ENCODE peak calls at places on chromosomes 1 and 21, in ten cellular contexts. S, M, J, F, O, L, E, R, G and K are unnamed samples.

GRCh38 chr1:9143250-9143649 is 14.3 kb upstream of the GPR157 start:
- DNase-seq in F (no peak), R (no peak), M (peak), O (no peak), G (no peak), J (no peak), E (no peak), S (no peak), L (no peak), K (no peak)

GRCh38 chr1:157200451-157200850 is 62.3 kb upstream of the ETV3 start:
- DNase-seq in J (no peak), F (no peak), M (no peak), L (no peak), S (no peak), E (no peak), O (no peak), G (no peak), R (no peak), K (no peak)

GRCh38 chr1:84721152-84721551 is 30.9 kb upstream of the SSX2IP start:
- DNase-seq in S (no peak), M (peak), O (no peak), R (no peak), L (no peak), E (no peak), J (no peak), G (no peak), F (peak), K (no peak)

GRCh38 chr1:30908446-30908885 is at the start of gene SDC3:
- DNase-seq in J (no peak), R (peak), E (no peak), G (no peak), M (no peak), O (peak), F (peak), L (no peak), S (no peak), K (no peak)

GRCh38 chr1:6048179-6048867 is 2.6 kb downstream of the KCNAB2 start:
- DNase-seq in J (no peak), F (no peak), L (no peak), S (no peak), R (no peak), E (no peak), M (no peak), G (no peak), O (no peak), K (no peak)

GRCh38 chr1:32742132-32742947 is 39.8 kb upstream of the SYNC start:
- DNase-seq in M (no peak), L (no peak), E (no peak), S (no peak), R (no peak), F (peak), O (no peak), G (no peak), J (no peak), K (peak)

GRCh38 chr1:103513720-103514119 is 11.8 kb upstream of the RNPC3 start:
- DNase-seq in M (peak), O (no peak), R (no peak), S (no peak), G (no peak), E (no peak), J (no peak), F (no peak), L (no peak), K (no peak)

GRCh38 chr1:109547412-109548320 is 749 bp upstream of the GNAI3 start:
- DNase-seq in F (peak), G (no peak), J (peak), E (no peak), M (peak), R (no peak), O (no peak), S (peak), L (peak), K (no peak)

GRCh38 chr1:65469126-65469888 is 48.8 kb downstream of the LEPR start:
- DNase-seq in F (peak), S (no peak), G (no peak), R (no peak), L (no peak), M (peak), O (no peak), J (no peak), E (no peak), K (no peak)

GRCh38 chr1:109819365-109819764 is 55.6 kb upstream of the EPS8L3 start:
- DNase-seq in F (peak), E (no peak), O (no peak), M (no peak), S (no peak), J (no peak), R (no peak), G (no peak), L (no peak), K (no peak)

GRCh38 chr1:95340056-95340455 is 106.0 kb downstream of the RWDD3 start:
- DNase-seq in M (no peak), S (no peak), O (no peak), L (no peak), F (no peak), G (no peak), E (no peak), J (no peak), R (no peak), K (no peak)

GRCh38 chr1:214552174-214552608 is 789 bp upstream of the PTPN14 start:
- DNase-seq in J (peak), F (no peak), G (peak), E (peak), L (peak), R (peak), S (peak), O (peak), M (peak), K (peak)

GRCh38 chr1:87204441-87204840 is 124.2 kb upstream of the LMO4 start:
- DNase-seq in L (no peak), G (no peak), M (no peak), F (no peak), E (no peak), R (no peak), O (no peak), J (no peak), S (no peak), K (no peak)

GRCh38 chr1:172951728-172952365 is 98.9 kb downstream of the TNFSF18 start:
- DNase-seq in F (no peak), S (no peak), E (no peak), J (no peak), O (no peak), R (no peak), M (peak), L (no peak), G (no peak), K (no peak)

GRCh38 chr1:52651904-52652303 is 18.9 kb downstream of the SHISAL2A start:
- DNase-seq in S (no peak), L (no peak), J (no peak), R (no peak), E (no peak), G (no peak), O (no peak), M (no peak), F (no peak), K (no peak)

GRCh38 chr1:190328361-190328760 is 149.3 kb downstream of the BRINP3 start:
- DNase-seq in R (no peak), S (no peak), G (no peak), J (no peak), E (peak), O (no peak), L (no peak), F (no peak), M (peak), K (no peak)

GRCh38 chr1:54716299-54717047 is 812 bp downstream of the TTC4 start:
- DNase-seq in G (no peak), R (no peak), F (no peak), O (no peak), M (peak), L (no peak), E (peak), S (no peak), J (no peak), K (no peak)

GRCh38 chr1:43835141-43836021 is 98.2 kb upstream of the ARTN start:
- DNase-seq in J (no peak), R (no peak), O (no peak), L (peak), S (no peak), E (peak), G (no peak), F (peak), M (peak), K (no peak)

GRCh38 chr1:52532732-52533327 is 20.1 kb downstream of the TUT4 start:
- DNase-seq in E (no peak), O (no peak), S (no peak), J (no peak), L (no peak), M (no peak), R (no peak), F (peak), G (no peak), K (no peak)

GRCh38 chr1:147565189-147565980 is 24.1 kb downstream of the BCL9 start:
- DNase-seq in R (no peak), O (no peak), M (no peak), F (no peak), G (no peak), E (no peak), J (no peak), S (no peak), L (no peak), K (no peak)

GRCh38 chr1:75035536-75035935 is 98.7 kb upstream of the LHX8 start:
- DNase-seq in J (no peak), M (no peak), L (no peak), S (no peak), E (peak), F (no peak), O (no peak), R (no peak), G (no peak), K (no peak)

GRCh38 chr1:32068891-32069590 is 3.7 kb upstream of the TMEM39B start:
- DNase-seq in R (no peak), S (no peak), O (no peak), F (no peak), G (no peak), E (no peak), J (no peak), M (peak), L (no peak), K (no peak)

GRCh38 chr1:67114162-67114561 is 20.6 kb downstream of the C1orf141 start:
- DNase-seq in M (no peak), F (no peak), S (no peak), G (no peak), E (no peak), O (no peak), R (no peak), J (no peak), L (no peak), K (no peak)

GRCh38 chr1:90952906-90953305 is 68.9 kb downstream of the ZNF644 start:
- DNase-seq in S (no peak), F (no peak), E (no peak), J (no peak), G (no peak), R (no peak), M (no peak), L (no peak), O (no peak), K (no peak)

GRCh38 chr1:87642581-87643129 is 314.0 kb downstream of the LMO4 start:
- DNase-seq in O (no peak), M (peak), G (no peak), S (no peak), R (no peak), J (no peak), E (no peak), L (no peak), F (peak), K (no peak)

GRCh38 chr1:162846256-162847212 is 14.4 kb downstream of the CCDC190 start:
- DNase-seq in O (no peak), R (no peak), F (no peak), L (no peak), J (no peak), E (no peak), G (no peak), S (no peak), M (peak), K (no peak)

GRCh38 chr21:33951276-33952178 is 35.9 kb upstream of the ATP5PO start:
- DNase-seq in L (no peak), F (no peak), R (no peak), G (no peak), E (no peak), S (no peak), M (peak), J (no peak), O (no peak), K (no peak)

GRCh38 chr1:225813250-225813964 is 3.5 kb downstream of the EPHX1 start:
- DNase-seq in L (peak), M (peak), S (peak), J (peak), G (peak), F (peak), R (no peak), O (peak), E (peak), K (peak)

GRCh38 chr1:231194843-231195516 is 33.1 kb downstream of the TRIM67 start:
- DNase-seq in E (no peak), L (no peak), O (no peak), J (no peak), F (peak), M (no peak), R (no peak), G (no peak), S (no peak), K (no peak)

GRCh38 chr1:99305626-99306025 is 41.3 kb downstream of the PLPPR4 start:
- DNase-seq in M (peak), L (no peak), J (no peak), S (no peak), O (no peak), G (no peak), R (no peak), E (no peak), F (no peak), K (no peak)
- TF ChIP-seq POLR2A in M (no peak), L (no peak), J (no peak), S (no peak), O (no peak), G (no peak), R (no peak), E (no peak), F (no peak), K (no peak)

GRCh38 chr1:23556661-23557470 is 2.4 kb downstream of the ID3 start:
- DNase-seq in F (no peak), S (no peak), L (no peak), R (no peak), J (no peak), E (no peak), O (no peak), G (no peak), M (peak), K (no peak)
- TF ChIP-seq POLR2A in F (peak), S (peak), L (no peak), R (no peak), J (no peak), E (peak), O (no peak), G (no peak), M (peak), K (no peak)

GRCh38 chr1:241532173-241532553 is at the start of gene KMO:
- DNase-seq in E (no peak), O (no peak), R (no peak), M (peak), J (no peak), L (no peak), G (no peak), S (no peak), F (no peak), K (no peak)
- TF ChIP-seq POLR2A in E (no peak), O (no peak), R (peak), M (no peak), J (no peak), L (no peak), G (no peak), S (no peak), F (no peak), K (no peak)

GRCh38 chr1:950268-950667 is 8.8 kb downstream of the NOC2L start:
- DNase-seq in G (no peak), L (no peak), S (no peak), R (no peak), O (no peak), E (no peak), F (no peak), M (no peak), J (no peak), K (no peak)
- TF ChIP-seq POLR2A in G (no peak), L (no peak), S (no peak), R (no peak), O (no peak), E (no peak), F (peak), M (no peak), J (no peak), K (no peak)

GRCh38 chr1:165772739-165773138 is 4.1 kb upstream of the TMCO1 start:
- DNase-seq in E (no peak), L (no peak), G (no peak), O (no peak), R (no peak), F (no peak), M (no peak), S (no peak), J (no peak), K (no peak)

GRCh38 chr1:165764277-165764676 is 4.4 kb downstream of the TMCO1 start:
- DNase-seq in J (no peak), F (no peak), R (no peak), M (no peak), G (no peak), L (no peak), O (no peak), E (no peak), S (no peak), K (no peak)

GRCh38 chr1:165763442-165763841 is 5.2 kb downstream of the TMCO1 start:
- DNase-seq in R (no peak), O (no peak), J (no peak), L (no peak), M (no peak), F (no peak), E (no peak), G (no peak), S (no peak), K (no peak)

GRCh38 chr1:165773324-165773965 is 4.8 kb upstream of the TMCO1 start:
- DNase-seq in M (peak), S (no peak), G (no peak), F (peak), J (no peak), E (peak), R (no peak), L (no peak), O (no peak), K (no peak)

GRCh38 chr1:165768513-165769394 is at the start of gene TMCO1:
- DNase-seq in L (peak), O (peak), E (peak), R (peak), F (peak), S (peak), M (peak), J (peak), G (peak), K (peak)
- TF ChIP-seq POLR2A in L (peak), O (peak), E (peak), R (peak), F (peak), S (peak), M (peak), J (peak), G (peak), K (peak)

GRCh38 chr21:44800971-44801467 is 601 bp downstream of the UBE2G2 start:
- DNase-seq in E (peak), S (no peak), F (peak), R (peak), L (no peak), G (no peak), O (no peak), J (no peak), M (peak), K (no peak)

GRCh38 chr21:44804762-44805161 is 3.1 kb upstream of the UBE2G2 start:
- DNase-seq in E (no peak), R (no peak), S (no peak), M (no peak), F (no peak), L (no peak), G (no peak), J (no peak), O (no peak), K (no peak)

GRCh38 chr21:44803651-44804050 is 2.0 kb upstream of the UBE2G2 start:
- DNase-seq in L (no peak), E (no peak), R (no peak), G (no peak), M (no peak), S (no peak), O (no peak), J (no peak), F (peak), K (no peak)

GRCh38 chr21:44801468-44802395 is at the start of gene UBE2G2:
- DNase-seq in M (peak), J (peak), S (peak), R (peak), O (peak), L (peak), G (no peak), F (peak), E (peak), K (peak)

GRCh38 chr21:44802396-44803153 is 955 bp upstream of the UBE2G2 start:
- DNase-seq in M (no peak), L (no peak), E (peak), J (no peak), G (no peak), R (no peak), O (no peak), S (no peak), F (peak), K (no peak)
- TF ChIP-seq POLR2A in M (no peak), L (no peak), E (no peak), J (no peak), G (no peak), R (peak), O (no peak), S (no peak), F (peak), K (no peak)

DNA sequence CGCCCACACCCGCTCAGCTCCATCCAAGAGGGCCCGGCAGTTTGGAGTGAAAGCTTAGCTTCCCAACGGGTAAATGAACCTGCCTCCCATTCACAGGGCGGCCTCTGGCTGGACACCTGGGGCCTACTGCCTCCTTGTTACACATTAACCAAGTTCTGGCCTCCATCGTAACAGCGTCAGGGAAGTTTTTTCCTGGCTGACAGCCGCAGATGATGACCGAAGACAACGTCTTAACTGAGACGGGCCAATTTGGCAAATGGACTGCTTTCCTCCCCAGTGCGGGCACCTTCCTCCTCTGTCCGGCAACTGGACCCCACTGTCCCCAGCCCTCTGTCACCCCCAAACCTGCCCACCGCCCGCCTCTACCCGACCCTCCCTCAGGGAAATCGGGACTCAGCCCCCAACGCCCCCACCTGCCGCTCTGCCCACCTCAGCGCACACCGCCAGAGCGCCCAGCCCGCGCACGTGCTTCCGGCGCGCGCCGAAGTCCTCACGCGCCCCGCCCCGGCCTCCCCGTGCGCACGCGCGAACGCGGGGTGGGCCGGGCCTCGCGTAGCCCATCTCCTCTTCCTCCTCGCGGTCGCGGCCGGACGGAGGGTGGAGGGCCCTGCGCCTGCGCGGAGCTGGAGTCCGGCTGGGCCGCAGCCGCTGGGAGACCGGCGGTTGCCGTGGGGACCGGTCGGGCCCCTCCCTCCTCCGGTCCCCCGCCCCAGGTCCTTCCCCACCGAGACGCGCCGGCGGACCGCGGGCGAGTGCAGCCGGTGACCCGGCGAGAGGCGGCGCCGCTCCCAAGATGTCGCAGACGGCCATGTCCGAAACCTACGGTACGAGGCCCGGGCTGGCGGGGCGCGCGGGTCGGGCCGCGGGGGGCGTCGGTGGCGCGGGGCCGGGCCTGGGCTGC is at the start of gene RAB4A:
- DNase-seq in J (peak), R (peak), G (peak), F (peak), S (peak), L (peak), O (peak), M (peak), E (peak), K (peak)
- TF ChIP-seq POLR2A in J (no peak), R (peak), G (peak), F (peak), S (peak), L (peak), O (peak), M (peak), E (peak), K (peak)

GRCh38 chr1:160644399-160644798 is 2.4 kb downstream of the SLAMF1 start:
- DNase-seq in S (no peak), G (no peak), O (no peak), R (no peak), E (no peak), M (no peak), J (no peak), F (no peak), L (no peak), K (no peak)
- TF ChIP-seq POLR2A in S (no peak), G (no peak), O (no peak), R (peak), E (no peak), M (no peak), J (no peak), F (no peak), L (no peak), K (no peak)